ENCODE peak calls at places on chromosome 4, in ten cellular contexts. V is nucleus accumbens, E is T1000, W is ureter, H is iris pigment epithelial cell, Q is dermis blood vessel endothelial cell, D is COR-L47, T is NCI-H1105, U is T-cell, F is AML-193. N is an unnamed sample.

GRCh38 chr4:102263024-102263787 is 82.1 kb downstream of the SLC39A8 start:
- DNase-seq in H (peak; percentile 51), U (no peak), T (no peak), Q (peak; percentile 70), F (peak; percentile 56), V (no peak), E (no peak), W (no peak), D (peak; percentile 41), N (peak; percentile 53)

GRCh38 chr4:140135529-140136021 is 18.4 kb downstream of the MAML3 start:
- DNase-seq in F (no peak), V (no peak), U (no peak), T (peak; percentile 82), E (no peak), W (peak; percentile 56), Q (peak; percentile 37), D (peak; percentile 86), H (no peak), N (peak; percentile 42)

GRCh38 chr4:40915318-40916217 is 165.8 kb downstream of the NSUN7 start:
- DNase-seq in T (no peak), F (no peak), V (no peak), D (no peak), Q (no peak), U (no peak), E (no peak), H (peak; percentile 68), W (no peak), N (peak; percentile 66)

GRCh38 chr4:53267026-53267425 is 98.8 kb downstream of the SCFD2 start:
- DNase-seq in T (no peak), H (peak; percentile 84), D (no peak), F (no peak), W (no peak), E (no peak), U (no peak), V (no peak), Q (no peak), N (no peak)

GRCh38 chr4:150573534-150573933 is 8.4 kb upstream of the MAB21L2 start:
- DNase-seq in T (no peak), W (no peak), D (no peak), Q (peak; percentile 8), F (no peak), V (no peak), E (no peak), H (peak; percentile 58), U (no peak), N (peak; percentile 47)

GRCh38 chr4:168840386-168840763 is 169.7 kb downstream of the CBR4 start:
- DNase-seq in V (no peak), Q (no peak), H (no peak), W (no peak), T (no peak), E (no peak), U (no peak), F (no peak), D (no peak), N (peak; percentile 50)

GRCh38 chr4:112509243-112510190 is 6.5 kb downstream of the NEUROG2 start:
- DNase-seq in D (no peak), F (no peak), Q (peak; percentile 15), T (no peak), H (no peak), V (no peak), W (no peak), E (no peak), U (no peak), N (no peak)

GRCh38 chr4:8904666-8905065 is 33.0 kb upstream of the HMX1 start:
- DNase-seq in F (no peak), U (no peak), T (no peak), D (no peak), H (no peak), W (no peak), Q (no peak), E (no peak), V (no peak), N (no peak)

GRCh38 chr4:30718889-30719252 is 1.3 kb upstream of the PCDH7 start:
- DNase-seq in T (no peak), U (no peak), Q (peak; percentile 6), H (peak; percentile 67), W (no peak), E (no peak), V (no peak), F (no peak), D (peak; percentile 14), N (peak; percentile 28)

GRCh38 chr4:6953751-6954380 is 44.2 kb downstream of the TBC1D14 start:
- DNase-seq in T (no peak), D (no peak), E (no peak), F (no peak), W (peak; percentile 79), H (peak; percentile 74), U (no peak), Q (peak; percentile 41), V (no peak), N (peak; percentile 81)

GRCh38 chr4:159607824-159608223 is 504.9 kb downstream of the RAPGEF2 start:
- DNase-seq in W (no peak), V (no peak), T (no peak), E (no peak), Q (no peak), F (no peak), D (peak; percentile 69), U (no peak), H (no peak), N (no peak)

GRCh38 chr4:176339936-176340761 is 20.4 kb downstream of the SPCS3 start:
- DNase-seq in Q (no peak), W (no peak), T (no peak), F (no peak), E (no peak), V (no peak), U (no peak), D (no peak), H (peak; percentile 11), N (peak; percentile 24)

GRCh38 chr4:107685740-107686139 is 34.3 kb downstream of the PAPSS1 start:
- DNase-seq in H (no peak), V (no peak), F (no peak), Q (no peak), D (no peak), E (no peak), T (no peak), W (no peak), U (no peak), N (no peak)

GRCh38 chr4:57064120-57064519 is 46.1 kb downstream of the IGFBP7 start:
- DNase-seq in H (no peak), E (no peak), W (no peak), U (no peak), Q (no peak), D (no peak), T (no peak), V (no peak), F (no peak), N (no peak)

GRCh38 chr4:151099226-151099975 is at the start of gene RPS3A:
- DNase-seq in T (peak; percentile 81), U (peak; percentile 96), E (peak; percentile 94), Q (peak; percentile 99), H (peak; percentile 98), W (peak; percentile 98), F (peak; percentile 91), D (peak; percentile 97), V (peak; percentile 94), N (peak; percentile 98)

GRCh38 chr4:82833696-82834313 is 35.2 kb upstream of the SCD5 start:
- DNase-seq in H (peak; percentile 95), V (no peak), E (no peak), T (no peak), Q (peak; percentile 79), F (no peak), D (no peak), W (no peak), U (no peak), N (peak; percentile 86)

GRCh38 chr4:37453004-37453360 is 208.4 kb downstream of the NWD2 start:
- DNase-seq in W (peak; percentile 71), T (peak; percentile 59), D (peak; percentile 86), V (peak; percentile 44), H (peak; percentile 67), Q (peak; percentile 84), F (peak; percentile 58), U (peak; percentile 26), E (no peak), N (peak; percentile 67)

GRCh38 chr4:97468272-97468671 is 675.0 kb downstream of the STPG2 start:
- DNase-seq in E (no peak), W (no peak), F (no peak), H (no peak), V (no peak), U (no peak), D (no peak), Q (no peak), T (no peak), N (no peak)

GRCh38 chr4:149160370-149160769 is 655.3 kb downstream of the IQCM start:
- DNase-seq in H (no peak), D (no peak), E (no peak), V (no peak), T (no peak), U (no peak), F (no peak), W (no peak), Q (no peak), N (no peak)

GRCh38 chr4:71816676-71817303 is 32.9 kb upstream of the GC start:
- DNase-seq in W (no peak), U (no peak), T (no peak), V (no peak), E (no peak), Q (no peak), H (no peak), F (no peak), D (no peak), N (no peak)

GRCh38 chr4:152310223-152310622 is 225.7 kb downstream of the FBXW7 start:
- DNase-seq in H (peak; percentile 76), U (no peak), E (peak; percentile 31), Q (no peak), T (no peak), W (no peak), V (no peak), D (no peak), F (no peak), N (no peak)

GRCh38 chr4:123477804-123478209 is 81.2 kb downstream of the SPRY1 start:
- DNase-seq in V (no peak), E (no peak), W (no peak), Q (peak; percentile 57), T (no peak), D (no peak), F (peak; percentile 49), U (peak; percentile 38), H (peak; percentile 36), N (peak; percentile 47)

GRCh38 chr4:53481586-53481985 is 104.1 kb downstream of the FIP1L1 start:
- DNase-seq in H (no peak), W (no peak), E (no peak), Q (no peak), U (no peak), T (no peak), V (no peak), F (no peak), D (no peak), N (no peak)

GRCh38 chr4:150305995-150306394 is 227.8 kb downstream of the DCLK2 start:
- DNase-seq in T (no peak), F (no peak), V (no peak), D (no peak), W (no peak), Q (peak; percentile 51), E (no peak), U (no peak), H (peak; percentile 77), N (peak; percentile 59)

GRCh38 chr4:63620271-63620670 is 789.0 kb downstream of the TECRL start:
- DNase-seq in Q (no peak), F (no peak), V (no peak), T (peak; percentile 71), D (peak; percentile 93), E (no peak), U (no peak), H (no peak), W (no peak), N (no peak)

GRCh38 chr4:110586137-110586850 is 36.6 kb downstream of the PITX2 start:
- DNase-seq in W (no peak), V (no peak), H (peak; percentile 85), Q (peak; percentile 75), F (peak; percentile 31), E (no peak), D (peak; percentile 3), T (no peak), U (no peak), N (peak; percentile 76)

GRCh38 chr4:2634014-2634413 is 97.6 kb downstream of the FAM193A start:
- DNase-seq in E (no peak), U (no peak), F (no peak), H (no peak), D (no peak), V (no peak), T (no peak), W (no peak), Q (no peak), N (no peak)

GRCh38 chr4:89439533-89439932 is 131.9 kb upstream of the GPRIN3 start:
- DNase-seq in H (peak; percentile 13), T (no peak), E (no peak), Q (no peak), V (no peak), W (no peak), U (no peak), F (no peak), D (no peak), N (no peak)